ENCODE peak calls at places on chromosomes 6 and 20, in ten cellular contexts. One of them, this sample, is unnamed.

GRCh38 chr6:133130863-133131262 is 110.3 kb upstream of the EYA4 start:
- DNase-seq in DMS153: peak
- DNase-seq in SHP77: no peak
- DNase-seq in Daoy: peak
- DNase-seq in activated T-cell treated with anti-CD3 and anti-CD28 coated beads, Interleukin-2, amount 50 U/mL, for 72 hours: no peak
- DNase-seq in astrocyte of the cerebellum: peak
- DNase-seq in fibroblast of lung: no peak
- DNase-seq in WTC11: no peak
- DNase-seq in GM04504: no peak
- DNase-seq in Calu3: peak
- DNase-seq in this sample: no peak

GRCh38 chr6:38804368-38804767 is 89.3 kb downstream of the DNAH8 start:
- DNase-seq in WTC11: no peak
- DNase-seq in DMS153: peak
- DNase-seq in GM04504: no peak
- DNase-seq in Calu3: no peak
- DNase-seq in astrocyte of the cerebellum: no peak
- DNase-seq in fibroblast of lung: no peak
- DNase-seq in Daoy: no peak
- DNase-seq in activated T-cell treated with anti-CD3 and anti-CD28 coated beads, Interleukin-2, amount 50 U/mL, for 72 hours: no peak
- DNase-seq in SHP77: peak
- DNase-seq in this sample: no peak

GRCh38 chr6:113495521-113495920 is 361.6 kb upstream of the MARCKS start:
- DNase-seq in Calu3: no peak
- DNase-seq in fibroblast of lung: peak
- DNase-seq in SHP77: no peak
- DNase-seq in DMS153: no peak
- DNase-seq in activated T-cell treated with anti-CD3 and anti-CD28 coated beads, Interleukin-2, amount 50 U/mL, for 72 hours: no peak
- DNase-seq in astrocyte of the cerebellum: peak
- DNase-seq in GM04504: peak
- DNase-seq in WTC11: no peak
- DNase-seq in Daoy: peak
- DNase-seq in this sample: no peak

GRCh38 chr20:33915726-33916331 is 77.9 kb upstream of the RALY start:
- DNase-seq in fibroblast of lung: no peak
- DNase-seq in GM04504: no peak
- DNase-seq in DMS153: no peak
- DNase-seq in astrocyte of the cerebellum: no peak
- DNase-seq in WTC11: peak
- DNase-seq in Calu3: peak
- DNase-seq in activated T-cell treated with anti-CD3 and anti-CD28 coated beads, Interleukin-2, amount 50 U/mL, for 72 hours: peak
- DNase-seq in SHP77: no peak
- DNase-seq in Daoy: peak
- DNase-seq in this sample: no peak

GRCh38 chr6:36064770-36065396 is 37.3 kb downstream of the MAPK14 start:
- DNase-seq in WTC11: no peak
- DNase-seq in fibroblast of lung: no peak
- DNase-seq in astrocyte of the cerebellum: no peak
- DNase-seq in activated T-cell treated with anti-CD3 and anti-CD28 coated beads, Interleukin-2, amount 50 U/mL, for 72 hours: no peak
- DNase-seq in Daoy: no peak
- DNase-seq in Calu3: no peak
- DNase-seq in DMS153: no peak
- DNase-seq in GM04504: no peak
- DNase-seq in SHP77: no peak
- DNase-seq in this sample: no peak

GRCh38 chr6:42190784-42191183 is 4.0 kb downstream of the GUCA1B start:
- DNase-seq in Daoy: peak
- DNase-seq in activated T-cell treated with anti-CD3 and anti-CD28 coated beads, Interleukin-2, amount 50 U/mL, for 72 hours: no peak
- DNase-seq in DMS153: no peak
- DNase-seq in astrocyte of the cerebellum: no peak
- DNase-seq in Calu3: no peak
- DNase-seq in WTC11: no peak
- DNase-seq in fibroblast of lung: peak
- DNase-seq in GM04504: peak
- DNase-seq in SHP77: no peak
- DNase-seq in this sample: no peak

GRCh38 chr20:63295422-63295821 is 2.4 kb downstream of the COL20A1 start:
- DNase-seq in DMS153: no peak
- DNase-seq in GM04504: no peak
- DNase-seq in astrocyte of the cerebellum: no peak
- DNase-seq in SHP77: no peak
- DNase-seq in fibroblast of lung: no peak
- DNase-seq in Calu3: no peak
- DNase-seq in Daoy: no peak
- DNase-seq in WTC11: no peak
- DNase-seq in activated T-cell treated with anti-CD3 and anti-CD28 coated beads, Interleukin-2, amount 50 U/mL, for 72 hours: no peak
- DNase-seq in this sample: peak

GRCh38 chr6:29673161-29673560 is 7.8 kb downstream of the ZFP57 start:
- DNase-seq in fibroblast of lung: no peak
- DNase-seq in SHP77: no peak
- DNase-seq in Calu3: no peak
- DNase-seq in activated T-cell treated with anti-CD3 and anti-CD28 coated beads, Interleukin-2, amount 50 U/mL, for 72 hours: no peak
- DNase-seq in Daoy: no peak
- DNase-seq in DMS153: no peak
- DNase-seq in GM04504: no peak
- DNase-seq in astrocyte of the cerebellum: no peak
- DNase-seq in WTC11: no peak
- DNase-seq in this sample: no peak

GRCh38 chr6:3323696-3324261 is 65.0 kb downstream of the PSMG4 start:
- DNase-seq in GM04504: no peak
- DNase-seq in DMS153: no peak
- DNase-seq in astrocyte of the cerebellum: no peak
- DNase-seq in fibroblast of lung: no peak
- DNase-seq in WTC11: no peak
- DNase-seq in activated T-cell treated with anti-CD3 and anti-CD28 coated beads, Interleukin-2, amount 50 U/mL, for 72 hours: no peak
- DNase-seq in Daoy: no peak
- DNase-seq in Calu3: no peak
- DNase-seq in SHP77: no peak
- DNase-seq in this sample: peak

GRCh38 chr20:25044261-25044560 is 13.7 kb downstream of the ACSS1 start:
- DNase-seq in WTC11: no peak
- DNase-seq in DMS153: no peak
- DNase-seq in fibroblast of lung: no peak
- DNase-seq in GM04504: no peak
- DNase-seq in activated T-cell treated with anti-CD3 and anti-CD28 coated beads, Interleukin-2, amount 50 U/mL, for 72 hours: no peak
- DNase-seq in SHP77: no peak
- DNase-seq in Calu3: no peak
- DNase-seq in Daoy: no peak
- DNase-seq in astrocyte of the cerebellum: no peak
- DNase-seq in this sample: no peak

GRCh38 chr6:151747890-151748289 is 59.6 kb upstream of the ESR1 start:
- DNase-seq in Daoy: no peak
- DNase-seq in Calu3: no peak
- DNase-seq in astrocyte of the cerebellum: no peak
- DNase-seq in DMS153: no peak
- DNase-seq in GM04504: no peak
- DNase-seq in fibroblast of lung: no peak
- DNase-seq in activated T-cell treated with anti-CD3 and anti-CD28 coated beads, Interleukin-2, amount 50 U/mL, for 72 hours: no peak
- DNase-seq in SHP77: no peak
- DNase-seq in WTC11: no peak
- DNase-seq in this sample: no peak

GRCh38 chr20:1934162-1934561 is 39.0 kb downstream of the SIRPA start:
- DNase-seq in activated T-cell treated with anti-CD3 and anti-CD28 coated beads, Interleukin-2, amount 50 U/mL, for 72 hours: no peak
- DNase-seq in DMS153: no peak
- DNase-seq in fibroblast of lung: peak
- DNase-seq in Calu3: no peak
- DNase-seq in SHP77: no peak
- DNase-seq in Daoy: peak
- DNase-seq in GM04504: peak
- DNase-seq in WTC11: no peak
- DNase-seq in astrocyte of the cerebellum: no peak
- DNase-seq in this sample: no peak

GRCh38 chr6:33895296-33895695 is 91.5 kb upstream of the MLN start:
- DNase-seq in fibroblast of lung: no peak
- DNase-seq in GM04504: no peak
- DNase-seq in astrocyte of the cerebellum: no peak
- DNase-seq in WTC11: no peak
- DNase-seq in activated T-cell treated with anti-CD3 and anti-CD28 coated beads, Interleukin-2, amount 50 U/mL, for 72 hours: peak
- DNase-seq in DMS153: no peak
- DNase-seq in Calu3: no peak
- DNase-seq in SHP77: no peak
- DNase-seq in Daoy: no peak
- DNase-seq in this sample: no peak

GRCh38 chr20:1422756-1423155 is 29.9 kb upstream of the FKBP1A start:
- DNase-seq in activated T-cell treated with anti-CD3 and anti-CD28 coated beads, Interleukin-2, amount 50 U/mL, for 72 hours: no peak
- DNase-seq in astrocyte of the cerebellum: no peak
- DNase-seq in Calu3: no peak
- DNase-seq in WTC11: no peak
- DNase-seq in Daoy: peak
- DNase-seq in SHP77: no peak
- DNase-seq in GM04504: no peak
- DNase-seq in DMS153: no peak
- DNase-seq in fibroblast of lung: no peak
- DNase-seq in this sample: no peak

GRCh38 chr20:45962031-45962755 is 9.8 kb downstream of the ZNF335 start:
- DNase-seq in activated T-cell treated with anti-CD3 and anti-CD28 coated beads, Interleukin-2, amount 50 U/mL, for 72 hours: no peak
- DNase-seq in Daoy: no peak
- DNase-seq in astrocyte of the cerebellum: no peak
- DNase-seq in DMS153: no peak
- DNase-seq in Calu3: no peak
- DNase-seq in WTC11: no peak
- DNase-seq in GM04504: no peak
- DNase-seq in fibroblast of lung: no peak
- DNase-seq in SHP77: no peak
- DNase-seq in this sample: no peak

GRCh38 chr6:30450548-30450907 is 38.8 kb upstream of the HLA-E start:
- DNase-seq in Daoy: no peak
- DNase-seq in activated T-cell treated with anti-CD3 and anti-CD28 coated beads, Interleukin-2, amount 50 U/mL, for 72 hours: no peak
- DNase-seq in astrocyte of the cerebellum: no peak
- DNase-seq in Calu3: no peak
- DNase-seq in GM04504: no peak
- DNase-seq in DMS153: no peak
- DNase-seq in fibroblast of lung: no peak
- DNase-seq in SHP77: no peak
- DNase-seq in WTC11: no peak
- DNase-seq in this sample: no peak

GRCh38 chr6:1552296-1552761 is 57.4 kb upstream of the FOXC1 start:
- DNase-seq in fibroblast of lung: peak
- DNase-seq in activated T-cell treated with anti-CD3 and anti-CD28 coated beads, Interleukin-2, amount 50 U/mL, for 72 hours: no peak
- DNase-seq in WTC11: no peak
- DNase-seq in SHP77: no peak
- DNase-seq in GM04504: no peak
- DNase-seq in DMS153: no peak
- DNase-seq in Daoy: no peak
- DNase-seq in astrocyte of the cerebellum: no peak
- DNase-seq in Calu3: peak
- DNase-seq in this sample: no peak

GRCh38 chr20:24406761-24407550 is 62.5 kb upstream of the SYNDIG1 start:
- DNase-seq in Calu3: no peak
- DNase-seq in GM04504: no peak
- DNase-seq in Daoy: no peak
- DNase-seq in SHP77: no peak
- DNase-seq in astrocyte of the cerebellum: no peak
- DNase-seq in fibroblast of lung: peak
- DNase-seq in activated T-cell treated with anti-CD3 and anti-CD28 coated beads, Interleukin-2, amount 50 U/mL, for 72 hours: no peak
- DNase-seq in DMS153: no peak
- DNase-seq in WTC11: no peak
- DNase-seq in this sample: no peak

GRCh38 chr6:113644861-113645575 is 212.1 kb upstream of the MARCKS start:
- DNase-seq in SHP77: no peak
- DNase-seq in DMS153: no peak
- DNase-seq in Daoy: peak
- DNase-seq in astrocyte of the cerebellum: peak
- DNase-seq in WTC11: no peak
- DNase-seq in Calu3: no peak
- DNase-seq in fibroblast of lung: peak
- DNase-seq in activated T-cell treated with anti-CD3 and anti-CD28 coated beads, Interleukin-2, amount 50 U/mL, for 72 hours: no peak
- DNase-seq in GM04504: peak
- DNase-seq in this sample: no peak

GRCh38 chr6:7431594-7432390 is 42.2 kb downstream of the RIOK1 start:
- DNase-seq in SHP77: no peak
- DNase-seq in GM04504: no peak
- DNase-seq in fibroblast of lung: no peak
- DNase-seq in activated T-cell treated with anti-CD3 and anti-CD28 coated beads, Interleukin-2, amount 50 U/mL, for 72 hours: no peak
- DNase-seq in Daoy: no peak
- DNase-seq in Calu3: no peak
- DNase-seq in WTC11: peak
- DNase-seq in astrocyte of the cerebellum: no peak
- DNase-seq in DMS153: peak
- DNase-seq in this sample: no peak

GRCh38 chr6:946546-946945 is 253.6 kb upstream of the EXOC2 start:
- DNase-seq in Daoy: no peak
- DNase-seq in DMS153: no peak
- DNase-seq in GM04504: peak
- DNase-seq in astrocyte of the cerebellum: no peak
- DNase-seq in SHP77: no peak
- DNase-seq in WTC11: no peak
- DNase-seq in Calu3: no peak
- DNase-seq in activated T-cell treated with anti-CD3 and anti-CD28 coated beads, Interleukin-2, amount 50 U/mL, for 72 hours: no peak
- DNase-seq in fibroblast of lung: peak
- DNase-seq in this sample: no peak

GRCh38 chr6:37173573-37174195 is 3.7 kb downstream of the PIM1 start:
- DNase-seq in GM04504: no peak
- DNase-seq in SHP77: no peak
- DNase-seq in fibroblast of lung: no peak
- DNase-seq in Calu3: no peak
- DNase-seq in WTC11: no peak
- DNase-seq in Daoy: no peak
- DNase-seq in astrocyte of the cerebellum: no peak
- DNase-seq in DMS153: no peak
- DNase-seq in activated T-cell treated with anti-CD3 and anti-CD28 coated beads, Interleukin-2, amount 50 U/mL, for 72 hours: peak
- DNase-seq in this sample: no peak

GRCh38 chr6:3119040-3119723 is 671 bp downstream of the BPHL start:
- DNase-seq in SHP77: no peak
- DNase-seq in WTC11: no peak
- DNase-seq in Calu3: peak
- DNase-seq in fibroblast of lung: peak
- DNase-seq in astrocyte of the cerebellum: no peak
- DNase-seq in GM04504: no peak
- DNase-seq in activated T-cell treated with anti-CD3 and anti-CD28 coated beads, Interleukin-2, amount 50 U/mL, for 72 hours: no peak
- DNase-seq in DMS153: no peak
- DNase-seq in Daoy: no peak
- DNase-seq in this sample: no peak

GRCh38 chr6:138105880-138106664 is 1.1 kb downstream of the PERP start:
- DNase-seq in DMS153: peak
- DNase-seq in SHP77: peak
- DNase-seq in WTC11: peak
- DNase-seq in Daoy: peak
- DNase-seq in fibroblast of lung: peak
- DNase-seq in GM04504: no peak
- DNase-seq in activated T-cell treated with anti-CD3 and anti-CD28 coated beads, Interleukin-2, amount 50 U/mL, for 72 hours: no peak
- DNase-seq in astrocyte of the cerebellum: no peak
- DNase-seq in Calu3: no peak
- DNase-seq in this sample: no peak

GRCh38 chr6:167210375-167211295 is 52.9 kb upstream of the GPR31 start:
- DNase-seq in WTC11: no peak
- DNase-seq in Daoy: peak
- DNase-seq in fibroblast of lung: no peak
- DNase-seq in DMS153: no peak
- DNase-seq in astrocyte of the cerebellum: no peak
- DNase-seq in GM04504: no peak
- DNase-seq in SHP77: no peak
- DNase-seq in Calu3: no peak
- DNase-seq in activated T-cell treated with anti-CD3 and anti-CD28 coated beads, Interleukin-2, amount 50 U/mL, for 72 hours: no peak
- DNase-seq in this sample: no peak

GRCh38 chr6:132270745-132271414 is 130.4 kb downstream of the MOXD1 start:
- DNase-seq in astrocyte of the cerebellum: no peak
- DNase-seq in Daoy: no peak
- DNase-seq in SHP77: no peak
- DNase-seq in GM04504: no peak
- DNase-seq in fibroblast of lung: peak
- DNase-seq in activated T-cell treated with anti-CD3 and anti-CD28 coated beads, Interleukin-2, amount 50 U/mL, for 72 hours: no peak
- DNase-seq in DMS153: peak
- DNase-seq in WTC11: no peak
- DNase-seq in Calu3: no peak
- DNase-seq in this sample: no peak

GRCh38 chr20:57865266-57865665 is 155.5 kb upstream of the PMEPA1 start:
- DNase-seq in SHP77: no peak
- DNase-seq in fibroblast of lung: no peak
- DNase-seq in DMS153: no peak
- DNase-seq in astrocyte of the cerebellum: no peak
- DNase-seq in activated T-cell treated with anti-CD3 and anti-CD28 coated beads, Interleukin-2, amount 50 U/mL, for 72 hours: no peak
- DNase-seq in Calu3: no peak
- DNase-seq in Daoy: no peak
- DNase-seq in WTC11: no peak
- DNase-seq in GM04504: no peak
- DNase-seq in this sample: no peak

GRCh38 chr20:37396520-37397075 is 50.7 kb downstream of the SRC start:
- DNase-seq in GM04504: no peak
- DNase-seq in WTC11: peak
- DNase-seq in SHP77: peak
- DNase-seq in activated T-cell treated with anti-CD3 and anti-CD28 coated beads, Interleukin-2, amount 50 U/mL, for 72 hours: no peak
- DNase-seq in Daoy: no peak
- DNase-seq in DMS153: peak
- DNase-seq in fibroblast of lung: no peak
- DNase-seq in astrocyte of the cerebellum: no peak
- DNase-seq in Calu3: no peak
- DNase-seq in this sample: no peak

This sample was measured in upper lobe of left lung.